ENCODE peak calls at places on chromosomes 5 and 9, in seven cellular contexts. M is Peyer's patch, W is cardiac muscle cell, C is fibroblast of lung, K is A549, E is IMR-90, Y is lower lobe of right lung. S is an unnamed sample.
A peak's percentile ranks its signal among the peaks of the same experiment; 100 is the strongest.

GRCh38 chr5:29321591-29321990 is 1871.9 kb upstream of the CDH6 start:
- DNase-seq in M (no peak), W (no peak), C (no peak), K (no peak), E (no peak), Y (no peak), S (no peak)

GRCh38 chr5:154129868-154130267 is 60.7 kb upstream of the GALNT10 start:
- DNase-seq in M (no peak), W (no peak), C (no peak), K (no peak), E (no peak), Y (no peak), S (no peak)

GRCh38 chr5:148482697-148483462 is 99.1 kb downstream of the FBXO38 start:
- DNase-seq in M (peak; percentile 22), W (peak; percentile 74), C (peak; percentile 40), K (peak; percentile 72), E (peak; percentile 34), Y (peak; percentile 70), S (no peak)

GRCh38 chr9:28086881-28087280 is 513.6 kb upstream of the C9orf72 start:
- DNase-seq in M (no peak), W (no peak), C (no peak), K (no peak), E (no peak), Y (no peak), S (no peak)

GRCh38 chr9:70884276-70884675 is 237.1 kb downstream of the TRPM3 start:
- DNase-seq in M (no peak), W (no peak), C (no peak), K (no peak), E (no peak), Y (no peak), S (no peak)

GRCh38 chr5:67364381-67364970 is 167.9 kb upstream of the CD180 start:
- DNase-seq in M (no peak), W (no peak), C (no peak), K (no peak), E (no peak), Y (no peak), S (no peak)

GRCh38 chr5:128949847-128950546 is 15.3 kb upstream of the SLC27A6 start:
- DNase-seq in M (no peak), W (no peak), C (no peak), K (no peak), E (no peak), Y (no peak), S (no peak)

GRCh38 chr5:125232779-125233230 is 486.4 kb upstream of the ZNF608 start:
- DNase-seq in M (no peak), W (peak; percentile 86), C (peak; percentile 88), K (no peak), E (peak; percentile 86), Y (no peak), S (peak; percentile 66)

GRCh38 chr5:159855476-159856157 is 60.7 kb upstream of the ADRA1B start:
- DNase-seq in M (no peak), W (no peak), C (peak; percentile 39), K (no peak), E (peak; percentile 15), Y (no peak), S (no peak)

GRCh38 chr9:132702254-132702653 is 32.0 kb downstream of the GTF3C4 start:
- DNase-seq in M (no peak), W (no peak), C (no peak), K (peak; percentile 54), E (no peak), Y (no peak), S (no peak)

GRCh38 chr5:174323878-174324281 is 278.4 kb downstream of the NSG2 start:
- DNase-seq in M (no peak), W (peak; percentile 58), C (peak; percentile 60), K (peak; percentile 59), E (peak; percentile 58), Y (no peak), S (no peak)

GRCh38 chr5:96035796-96036195 is 74.1 kb upstream of the ELL2 start:
- DNase-seq in M (no peak), W (no peak), C (no peak), K (no peak), E (no peak), Y (no peak), S (no peak)

GRCh38 chr5:149596712-149597111 is 15.4 kb downstream of the ARHGEF37 start:
- DNase-seq in M (no peak), W (no peak), C (no peak), K (no peak), E (no peak), Y (no peak), S (no peak)

GRCh38 chr9:97511762-97512429 is 10.4 kb downstream of the TMOD1 start:
- DNase-seq in M (no peak), W (no peak), C (no peak), K (peak; percentile 46), E (no peak), Y (no peak), S (no peak)

GRCh38 chr5:93433422-93433821 is 147.6 kb downstream of the NR2F1-AS1 start:
- DNase-seq in M (no peak), W (peak; percentile 86), C (peak; percentile 90), K (peak; percentile 36), E (peak; percentile 96), Y (no peak), S (peak; percentile 49)

GRCh38 chr9:69980041-69980440 is 63.6 kb upstream of the MAMDC2 start:
- DNase-seq in M (no peak), W (no peak), C (no peak), K (no peak), E (peak; percentile 37), Y (no peak), S (no peak)

GRCh38 chr9:69173891-69174644 is at the start of gene TJP2:
- DNase-seq in M (peak; percentile 27), W (peak; percentile 85), C (peak; percentile 78), K (no peak), E (peak; percentile 75), Y (peak; percentile 78), S (no peak)

GRCh38 chr5:143525176-143525575 is 121.7 kb upstream of the NR3C1 start:
- DNase-seq in M (no peak), W (no peak), C (no peak), K (no peak), E (no peak), Y (no peak), S (no peak)

GRCh38 chr9:128552744-128553221 is 396 bp downstream of the SPTAN1 start:
- DNase-seq in M (peak; percentile 48), W (peak; percentile 54), C (no peak), K (peak; percentile 24), E (no peak), Y (peak; percentile 68), S (no peak)

GRCh38 chr9:113446323-113446740 is 17.2 kb upstream of the RGS3 start:
- DNase-seq in M (no peak), W (peak; percentile 73), C (peak; percentile 71), K (peak; percentile 52), E (peak; percentile 55), Y (no peak), S (no peak)

GRCh38 chr5:172140866-172141265 is 47.2 kb downstream of the STK10 start:
- DNase-seq in M (no peak), W (no peak), C (no peak), K (no peak), E (no peak), Y (no peak), S (no peak)

GRCh38 chr9:94511943-94512265 is 43.0 kb upstream of the PCAT7 start:
- DNase-seq in M (no peak), W (no peak), C (no peak), K (no peak), E (no peak), Y (no peak), S (no peak)

GRCh38 chr9:94507531-94508258 is 47.2 kb upstream of the PCAT7 start:
- DNase-seq in M (no peak), W (no peak), C (no peak), K (no peak), E (no peak), Y (no peak), S (no peak)

GRCh38 chr9:94517254-94517653 is 37.6 kb upstream of the PCAT7 start:
- DNase-seq in M (no peak), W (no peak), C (no peak), K (no peak), E (no peak), Y (no peak), S (no peak)

GRCh38 chr9:94514722-94515121 is 40.2 kb upstream of the PCAT7 start:
- DNase-seq in M (no peak), W (no peak), C (no peak), K (no peak), E (no peak), Y (no peak), S (no peak)

GRCh38 chr9:94511134-94511942 is 43.5 kb upstream of the PCAT7 start:
- DNase-seq in M (no peak), W (peak; percentile 22), C (no peak), K (no peak), E (no peak), Y (no peak), S (no peak)
- TF ChIP-seq CTCF in M (no peak), W (no peak), C (no peak), K (no peak), E (no peak), Y (no peak), S (no peak)

DNA sequence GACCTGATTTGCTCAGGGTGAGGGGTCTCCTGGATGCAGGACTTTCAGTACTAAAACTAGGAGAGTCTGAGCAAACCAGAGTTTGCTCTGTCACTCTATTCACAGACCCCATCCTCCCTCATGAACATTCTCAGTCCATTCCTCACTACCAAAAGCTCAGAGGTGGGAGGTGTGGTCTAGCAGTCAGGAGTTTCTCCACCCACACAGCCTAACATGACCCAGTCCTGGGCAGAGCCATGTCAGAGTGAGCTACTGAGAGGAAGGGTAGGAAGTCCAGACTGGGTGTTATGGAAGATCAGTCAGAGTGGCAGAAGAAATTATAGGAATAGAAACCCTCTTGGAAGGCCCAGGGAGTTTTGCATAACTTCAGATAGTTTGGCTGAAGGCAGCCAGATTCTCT is 113.3 kb upstream of the GRAMD2B start:
- DNase-seq in M (no peak), W (peak; percentile 1), C (no peak), K (no peak), E (no peak), Y (no peak), S (no peak)
- H3K9me3 ChIP-seq in M (no peaks in the 10 kb centered on the region), W (no peaks in the 10 kb centered on the region), C (no peaks in the 10 kb centered on the region), K (no peaks in the 10 kb centered on the region), E (no peaks in the 10 kb centered on the region), Y (no peaks in the 10 kb centered on the region), S (no peaks in the 10 kb centered on the region)

GRCh38 chr5:35218981-35219380 is 11.3 kb downstream of the PRLR start:
- DNase-seq in M (no peak), W (no peak), C (no peak), K (no peak), E (no peak), Y (no peak), S (no peak)
- TF ChIP-seq CTCF in M (no peak), W (no peak), C (no peak), K (no peak), E (no peak), Y (no peak), S (no peak)

GRCh38 chr5:180018661-180019060 is 52.9 kb downstream of the RNF130 start:
- DNase-seq in M (no peak), W (no peak), C (no peak), K (no peak), E (no peak), Y (no peak), S (no peak)
- H3K9me3 ChIP-seq in M (no peaks in the 10 kb centered on the region), W (no peaks in the 10 kb centered on the region), C (no peaks in the 10 kb centered on the region), K (peaks cover 5% of the 10 kb centered on the region), E (no peaks in the 10 kb centered on the region), Y (no peaks in the 10 kb centered on the region), S (no peaks in the 10 kb centered on the region)

S was measured in AG04450.